ENCODE peak calls at places on chromosomes 11 and 22, in seven cellular contexts. O, W, X, K, R, E and F are unnamed samples.

GRCh38 chr11:131760191-131760951 is 390.0 kb downstream of the NTM start:
- DNase-seq in O (peak; percentile 51), W (no peak), X (peak; percentile 86), K (no peak), R (peak; percentile 20), E (no peak), F (peak; percentile 95)

GRCh38 chr11:68050371-68050841 is 11.6 kb downstream of the TCIRG1 start:
- DNase-seq in O (no peak), W (no peak), X (no peak), K (no peak), R (no peak), E (no peak), F (no peak)

GRCh38 chr11:46134061-46134460 is 12.8 kb upstream of the PHF21A start:
- DNase-seq in O (no peak), W (no peak), X (no peak), K (no peak), R (no peak), E (no peak), F (no peak)

GRCh38 chr22:19075404-19075803 is 46.8 kb downstream of the DGCR2 start:
- DNase-seq in O (no peak), W (no peak), X (no peak), K (no peak), R (no peak), E (no peak), F (no peak)

GRCh38 chr11:57899378-57899777 is 124.3 kb upstream of the OR9Q1 start:
- DNase-seq in O (no peak), W (no peak), X (no peak), K (no peak), R (no peak), E (no peak), F (no peak)

GRCh38 chr11:61728066-61728939 is 24.1 kb upstream of the MYRF start:
- DNase-seq in O (no peak), W (no peak), X (no peak), K (no peak), R (no peak), E (no peak), F (no peak)

GRCh38 chr11:107040447-107041444 is 22.5 kb upstream of the GUCY1A2 start:
- DNase-seq in O (peak; percentile 89), W (no peak), X (peak; percentile 12), K (no peak), R (no peak), E (no peak), F (peak; percentile 87)

GRCh38 chr11:43689167-43689566 is 8.6 kb downstream of the HSD17B12 start:
- DNase-seq in O (no peak), W (no peak), X (no peak), K (no peak), R (no peak), E (no peak), F (no peak)

GRCh38 chr22:39309364-39309861 is 10.0 kb downstream of the RPL3 start:
- DNase-seq in O (no peak), W (no peak), X (peak; percentile 56), K (no peak), R (no peak), E (no peak), F (no peak)

GRCh38 chr11:109130910-109131309 is 291.1 kb upstream of the C11orf87 start:
- DNase-seq in O (no peak), W (no peak), X (no peak), K (no peak), R (no peak), E (no peak), F (no peak)

GRCh38 chr22:33539902-33540751 is 380.1 kb downstream of the LARGE1 start:
- DNase-seq in O (no peak), W (no peak), X (no peak), K (peak; percentile 66), R (peak; percentile 89), E (no peak), F (no peak)

GRCh38 chr11:77347962-77348361 is 46.5 kb upstream of the GDPD4 start:
- DNase-seq in O (no peak), W (no peak), X (no peak), K (no peak), R (no peak), E (no peak), F (no peak)

GRCh38 chr22:44202261-44202789 is 21.6 kb downstream of the PARVG start:
- DNase-seq in O (peak; percentile 58), W (no peak), X (peak; percentile 59), K (no peak), R (no peak), E (no peak), F (peak; percentile 60)

GRCh38 chr11:22930816-22931594 is 70.7 kb upstream of the CCDC179 start:
- DNase-seq in O (no peak), W (no peak), X (no peak), K (no peak), R (no peak), E (no peak), F (peak; percentile 6)

GRCh38 chr22:48749555-48750227 is 1078.0 kb downstream of the BRD1 start:
- DNase-seq in O (no peak), W (no peak), X (no peak), K (no peak), R (no peak), E (no peak), F (no peak)

GRCh38 chr11:3052109-3052479 is 5.1 kb downstream of the CARS1 start:
- DNase-seq in O (no peak), W (no peak), X (peak; percentile 19), K (no peak), R (no peak), E (no peak), F (no peak)

GRCh38 chr11:111417766-111418435 is 38.8 kb upstream of the POU2AF1 start:
- DNase-seq in O (peak; percentile 76), W (no peak), X (peak; percentile 66), K (peak; percentile 26), R (peak; percentile 63), E (no peak), F (peak; percentile 97)

GRCh38 chr11:2107521-2107920 is 31.7 kb downstream of the IGF2 start:
- DNase-seq in O (no peak), W (no peak), X (no peak), K (no peak), R (no peak), E (no peak), F (no peak)

GRCh38 chr11:45671246-45672171 is 6.1 kb upstream of the CHST1 start:
- DNase-seq in O (no peak), W (no peak), X (no peak), K (no peak), R (peak; percentile 66), E (no peak), F (no peak)

GRCh38 chr22:45683680-45684079 is 12.0 kb downstream of the ATXN10 start:
- DNase-seq in O (no peak), W (no peak), X (no peak), K (no peak), R (no peak), E (no peak), F (no peak)

GRCh38 chr11:112583246-112583893 is 322.7 kb upstream of the PLET1 start:
- DNase-seq in O (no peak), W (no peak), X (no peak), K (no peak), R (no peak), E (no peak), F (no peak)

GRCh38 chr11:35155677-35156076 is 16.7 kb downstream of the CD44 start:
- DNase-seq in O (no peak), W (no peak), X (no peak), K (no peak), R (no peak), E (no peak), F (no peak)

GRCh38 chr11:69213315-69213714 is 57.6 kb downstream of the SMIM38 start:
- DNase-seq in O (no peak), W (no peak), X (no peak), K (no peak), R (no peak), E (no peak), F (no peak)

GRCh38 chr22:27842994-27843431 is 41.5 kb upstream of the MN1 start:
- DNase-seq in O (no peak), W (no peak), X (peak; percentile 59), K (no peak), R (no peak), E (no peak), F (no peak)

GRCh38 chr11:124113890-124114289 is 1.4 kb upstream of the VWA5A start:
- DNase-seq in O (no peak), W (no peak), X (peak; percentile 58), K (no peak), R (no peak), E (no peak), F (peak; percentile 51)

GRCh38 chr11:110728476-110728875 is 16.2 kb upstream of the ARHGAP20 start:
- DNase-seq in O (no peak), W (no peak), X (peak; percentile 52), K (no peak), R (no peak), E (no peak), F (no peak)

GRCh38 chr11:19931768-19932369 is 219.2 kb downstream of the NAV2 start:
- DNase-seq in O (no peak), W (no peak), X (no peak), K (no peak), R (no peak), E (no peak), F (no peak)

GRCh38 chr11:68594123-68594522 is 90.2 kb upstream of the GAL start:
- DNase-seq in O (no peak), W (no peak), X (no peak), K (no peak), R (no peak), E (no peak), F (no peak)